ENCODE peak calls at places on chromosome 20, in nine cellular contexts. One of them, this sample, is unnamed.
A peak's percentile ranks its signal among the peaks of the same experiment; 100 is the strongest.

GRCh38 chr20:59958626-59959025 is 403 bp downstream of the CDH26 start:
- DNase-seq in lower leg skin: no peak
- DNase-seq in testis: no peak
- DNase-seq in sigmoid colon: no peak
- DNase-seq in spleen: no peak
- DNase-seq in HCT116: no peak
- DNase-seq in body of pancreas: no peak
- DNase-seq in erythroblast: no peak
- DNase-seq in ovary: no peak
- DNase-seq in this sample: no peak

GRCh38 chr20:59819496-59820203 is 113.8 kb downstream of the SYCP2 start:
- DNase-seq in lower leg skin: peak; percentile 12
- DNase-seq in testis: peak; percentile 7
- DNase-seq in sigmoid colon: no peak
- DNase-seq in spleen: peak; percentile 29
- DNase-seq in HCT116: no peak
- DNase-seq in body of pancreas: no peak
- DNase-seq in erythroblast: no peak
- DNase-seq in ovary: no peak
- DNase-seq in this sample: no peak

GRCh38 chr20:17752452-17752851 is 52.7 kb downstream of the BANF2 start:
- DNase-seq in lower leg skin: no peak
- DNase-seq in testis: no peak
- DNase-seq in sigmoid colon: no peak
- DNase-seq in spleen: no peak
- DNase-seq in HCT116: no peak
- DNase-seq in body of pancreas: no peak
- DNase-seq in erythroblast: no peak
- DNase-seq in ovary: no peak
- DNase-seq in this sample: no peak

GRCh38 chr20:25336561-25337422 is 53.8 kb downstream of the ABHD12 start:
- DNase-seq in lower leg skin: peak; percentile 50
- DNase-seq in testis: peak; percentile 45
- DNase-seq in sigmoid colon: no peak
- DNase-seq in spleen: no peak
- DNase-seq in HCT116: no peak
- DNase-seq in body of pancreas: peak; percentile 63
- DNase-seq in erythroblast: peak; percentile 32
- DNase-seq in ovary: no peak
- DNase-seq in this sample: no peak

GRCh38 chr20:7038029-7038428 is 270.5 kb downstream of the BMP2 start:
- DNase-seq in lower leg skin: no peak
- DNase-seq in testis: no peak
- DNase-seq in sigmoid colon: no peak
- DNase-seq in spleen: no peak
- DNase-seq in HCT116: no peak
- DNase-seq in body of pancreas: no peak
- DNase-seq in erythroblast: no peak
- DNase-seq in ovary: no peak
- DNase-seq in this sample: no peak

GRCh38 chr20:52454660-52455059 is 263.1 kb upstream of the ZFP64 start:
- DNase-seq in lower leg skin: no peak
- DNase-seq in testis: no peak
- DNase-seq in sigmoid colon: no peak
- DNase-seq in spleen: no peak
- DNase-seq in HCT116: no peak
- DNase-seq in body of pancreas: no peak
- DNase-seq in erythroblast: no peak
- DNase-seq in ovary: no peak
- DNase-seq in this sample: no peak

GRCh38 chr20:58569211-58570125 is 54.3 kb upstream of the APCDD1L start:
- DNase-seq in lower leg skin: no peak
- DNase-seq in testis: peak; percentile 43
- DNase-seq in sigmoid colon: no peak
- DNase-seq in spleen: peak; percentile 42
- DNase-seq in HCT116: no peak
- DNase-seq in body of pancreas: no peak
- DNase-seq in erythroblast: no peak
- DNase-seq in ovary: peak; percentile 50
- DNase-seq in this sample: no peak

GRCh38 chr20:25553819-25554296 is 31.5 kb downstream of the NINL start:
- DNase-seq in lower leg skin: no peak
- DNase-seq in testis: peak; percentile 69
- DNase-seq in sigmoid colon: peak; percentile 75
- DNase-seq in spleen: no peak
- DNase-seq in HCT116: no peak
- DNase-seq in body of pancreas: no peak
- DNase-seq in erythroblast: no peak
- DNase-seq in ovary: peak; percentile 53
- DNase-seq in this sample: peak; percentile 29

GRCh38 chr20:5834436-5835005 is 84.3 kb downstream of the SHLD1 start:
- DNase-seq in lower leg skin: no peak
- DNase-seq in testis: no peak
- DNase-seq in sigmoid colon: no peak
- DNase-seq in spleen: no peak
- DNase-seq in HCT116: no peak
- DNase-seq in body of pancreas: no peak
- DNase-seq in erythroblast: no peak
- DNase-seq in ovary: no peak
- DNase-seq in this sample: no peak

GRCh38 chr20:59831901-59832240 is 101.6 kb downstream of the SYCP2 start:
- DNase-seq in lower leg skin: no peak
- DNase-seq in testis: peak; percentile 51
- DNase-seq in sigmoid colon: peak; percentile 52
- DNase-seq in spleen: peak; percentile 24
- DNase-seq in HCT116: no peak
- DNase-seq in body of pancreas: no peak
- DNase-seq in erythroblast: no peak
- DNase-seq in ovary: no peak
- DNase-seq in this sample: no peak

GRCh38 chr20:31560900-31561598 is 44.0 kb upstream of the ID1 start:
- DNase-seq in lower leg skin: peak; percentile 51
- DNase-seq in testis: no peak
- DNase-seq in sigmoid colon: no peak
- DNase-seq in spleen: no peak
- DNase-seq in HCT116: peak; percentile 91
- DNase-seq in body of pancreas: no peak
- DNase-seq in erythroblast: no peak
- DNase-seq in ovary: no peak
- DNase-seq in this sample: peak; percentile 85

GRCh38 chr20:41619360-41620115 is 1.4 kb upstream of the CHD6 start:
- DNase-seq in lower leg skin: no peak
- DNase-seq in testis: no peak
- DNase-seq in sigmoid colon: no peak
- DNase-seq in spleen: no peak
- DNase-seq in HCT116: no peak
- DNase-seq in body of pancreas: peak; percentile 6
- DNase-seq in erythroblast: peak; percentile 28
- DNase-seq in ovary: peak; percentile 21
- DNase-seq in this sample: no peak

GRCh38 chr20:5073154-5074049 is 46.4 kb downstream of the PCNA start:
- DNase-seq in lower leg skin: peak; percentile 86
- DNase-seq in testis: peak; percentile 85
- DNase-seq in sigmoid colon: peak; percentile 91
- DNase-seq in spleen: peak; percentile 86
- DNase-seq in HCT116: peak; percentile 69
- DNase-seq in body of pancreas: peak; percentile 94
- DNase-seq in erythroblast: peak; percentile 72
- DNase-seq in ovary: peak; percentile 77
- DNase-seq in this sample: peak; percentile 82

GRCh38 chr20:34549291-34549928 is 9.1 kb upstream of the MAP1LC3A start:
- DNase-seq in lower leg skin: no peak
- DNase-seq in testis: no peak
- DNase-seq in sigmoid colon: no peak
- DNase-seq in spleen: no peak
- DNase-seq in HCT116: peak; percentile 19
- DNase-seq in body of pancreas: peak; percentile 67
- DNase-seq in erythroblast: peak; percentile 44
- DNase-seq in ovary: no peak
- DNase-seq in this sample: no peak

GRCh38 chr20:11305406-11305805 is 612.3 kb upstream of the BTBD3 start:
- DNase-seq in lower leg skin: no peak
- DNase-seq in testis: no peak
- DNase-seq in sigmoid colon: no peak
- DNase-seq in spleen: no peak
- DNase-seq in HCT116: no peak
- DNase-seq in body of pancreas: no peak
- DNase-seq in erythroblast: no peak
- DNase-seq in ovary: no peak
- DNase-seq in this sample: no peak

GRCh38 chr20:13220194-13220856 is 749 bp upstream of the ISM1 start:
- DNase-seq in lower leg skin: no peak
- DNase-seq in testis: peak; percentile 63
- DNase-seq in sigmoid colon: peak; percentile 86
- DNase-seq in spleen: peak; percentile 79
- DNase-seq in HCT116: no peak
- DNase-seq in body of pancreas: peak; percentile 77
- DNase-seq in erythroblast: no peak
- DNase-seq in ovary: no peak
- DNase-seq in this sample: no peak

GRCh38 chr20:56454754-56455153 is 13.7 kb upstream of the RTF2 start:
- DNase-seq in lower leg skin: no peak
- DNase-seq in testis: no peak
- DNase-seq in sigmoid colon: no peak
- DNase-seq in spleen: no peak
- DNase-seq in HCT116: no peak
- DNase-seq in body of pancreas: no peak
- DNase-seq in erythroblast: no peak
- DNase-seq in ovary: no peak
- DNase-seq in this sample: no peak

DNA sequence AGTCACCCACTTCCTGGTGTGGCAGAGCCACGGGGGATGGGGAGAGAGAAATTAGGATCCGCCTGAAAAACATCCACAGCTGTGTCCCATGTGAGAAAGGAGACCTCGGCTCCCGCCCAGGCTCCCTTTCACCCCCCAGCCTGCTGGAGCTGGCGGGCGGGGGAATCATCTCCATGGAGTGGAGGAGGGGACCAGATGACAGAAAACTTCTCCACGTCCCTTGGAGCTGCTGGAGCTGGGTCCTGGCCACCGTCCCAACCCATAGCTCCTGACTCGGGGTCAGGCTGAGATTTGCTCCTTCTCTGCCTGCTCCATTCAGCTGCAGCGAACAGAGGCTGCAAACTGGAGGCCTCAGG is 113.8 kb downstream of the CEBPB start:
- DNase-seq in lower leg skin: peak; percentile 67
- DNase-seq in testis: peak; percentile 79
- DNase-seq in sigmoid colon: peak; percentile 96
- DNase-seq in spleen: peak; percentile 63
- DNase-seq in HCT116: no peak
- DNase-seq in body of pancreas: peak; percentile 45
- DNase-seq in erythroblast: no peak
- DNase-seq in ovary: peak; percentile 89
- DNase-seq in this sample: no peak
- TF ChIP-seq POLR2A in lower leg skin: no peak
- TF ChIP-seq POLR2A in testis: no peak
- TF ChIP-seq POLR2A in sigmoid colon: no peak
- TF ChIP-seq POLR2A in spleen: no peak
- TF ChIP-seq POLR2A in HCT116: no peak
- TF ChIP-seq POLR2A in body of pancreas: no peak
- TF ChIP-seq POLR2A in erythroblast: no peak
- TF ChIP-seq POLR2A in ovary: no peak
- TF ChIP-seq POLR2A in this sample: no peak

GRCh38 chr20:53677447-53678314 is 84.0 kb upstream of the ZNF217 start:
- DNase-seq in lower leg skin: no peak
- DNase-seq in testis: peak; percentile 32
- DNase-seq in sigmoid colon: no peak
- DNase-seq in spleen: no peak
- DNase-seq in HCT116: no peak
- DNase-seq in body of pancreas: peak; percentile 63
- DNase-seq in erythroblast: peak; percentile 65
- DNase-seq in ovary: no peak
- DNase-seq in this sample: no peak
- TF ChIP-seq POLR2A in lower leg skin: no peak
- TF ChIP-seq POLR2A in testis: no peak
- TF ChIP-seq POLR2A in sigmoid colon: no peak
- TF ChIP-seq POLR2A in spleen: no peak
- TF ChIP-seq POLR2A in HCT116: no peak
- TF ChIP-seq POLR2A in body of pancreas: no peak
- TF ChIP-seq POLR2A in erythroblast: no peak
- TF ChIP-seq POLR2A in ovary: no peak
- TF ChIP-seq POLR2A in this sample: no peak

DNA sequence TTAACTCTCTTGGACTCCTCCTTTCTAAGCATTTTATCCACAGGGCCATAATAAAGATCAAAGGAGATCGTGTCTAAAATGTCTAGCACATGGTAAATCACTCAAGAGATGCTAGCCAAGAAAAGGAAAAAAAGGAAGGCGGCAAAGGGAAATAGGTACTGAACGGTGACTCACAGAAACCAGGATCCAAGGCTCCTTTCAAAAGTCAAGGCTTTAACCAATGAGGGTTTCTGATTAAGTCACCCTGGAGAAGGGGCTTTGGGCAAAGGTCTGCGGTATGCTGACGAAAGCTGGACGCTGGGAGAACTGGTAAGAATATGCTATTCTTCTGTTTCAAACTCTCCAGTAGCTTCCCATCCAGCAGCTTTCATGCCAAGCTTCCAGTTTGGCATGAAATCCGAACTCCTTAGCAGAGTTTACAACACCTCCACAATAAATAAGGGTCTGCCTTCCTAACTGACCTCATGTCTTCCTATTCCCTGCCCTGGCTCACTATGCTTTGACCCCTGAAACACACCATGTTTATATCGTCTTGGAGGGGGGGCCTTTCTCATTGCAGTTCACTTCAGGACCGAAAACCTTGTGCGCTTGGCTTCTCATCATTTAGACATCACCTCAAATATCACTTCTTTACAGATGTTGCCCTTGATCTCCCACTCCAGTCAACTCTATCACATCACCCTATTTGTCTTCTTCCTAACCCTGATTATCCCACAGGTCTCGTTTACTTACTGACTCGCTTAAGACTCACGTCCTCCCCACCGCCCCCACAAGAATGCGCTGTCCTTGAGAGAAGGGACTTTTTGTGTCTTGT is 908 bp downstream of the TOMM34 start:
- DNase-seq in lower leg skin: no peak
- DNase-seq in testis: peak; percentile 59
- DNase-seq in sigmoid colon: no peak
- DNase-seq in spleen: no peak
- DNase-seq in HCT116: no peak
- DNase-seq in body of pancreas: peak; percentile 29
- DNase-seq in erythroblast: peak; percentile 72
- DNase-seq in ovary: no peak
- DNase-seq in this sample: no peak
- TF ChIP-seq POLR2A in lower leg skin: no peak
- TF ChIP-seq POLR2A in testis: no peak
- TF ChIP-seq POLR2A in sigmoid colon: no peak
- TF ChIP-seq POLR2A in spleen: no peak
- TF ChIP-seq POLR2A in HCT116: no peak
- TF ChIP-seq POLR2A in body of pancreas: no peak
- TF ChIP-seq POLR2A in erythroblast: no peak
- TF ChIP-seq POLR2A in ovary: no peak
- TF ChIP-seq POLR2A in this sample: no peak

DNA sequence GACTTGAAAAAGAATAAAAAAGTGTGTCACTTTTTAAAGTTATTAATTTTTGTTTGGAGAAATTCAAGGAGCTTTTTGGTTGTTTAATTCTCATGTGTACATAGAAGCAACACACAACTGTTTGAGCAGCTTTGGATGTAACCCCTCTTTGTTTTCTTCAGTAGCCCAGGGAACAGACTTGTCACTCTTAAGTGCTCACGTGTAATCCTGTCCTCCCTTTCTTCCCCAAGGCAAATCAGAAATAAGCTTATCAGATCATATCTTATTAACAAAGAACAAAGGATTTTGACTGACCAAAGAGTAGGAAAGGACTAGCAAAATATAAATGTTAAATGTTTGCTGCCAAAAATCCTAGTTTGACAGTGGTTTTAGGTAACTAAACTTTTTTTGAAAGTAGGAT is 7.3 kb upstream of the FLRT3 start:
- DNase-seq in lower leg skin: no peak
- DNase-seq in testis: no peak
- DNase-seq in sigmoid colon: no peak
- DNase-seq in spleen: no peak
- DNase-seq in HCT116: no peak
- DNase-seq in body of pancreas: no peak
- DNase-seq in erythroblast: no peak
- DNase-seq in ovary: no peak
- DNase-seq in this sample: no peak
- TF ChIP-seq POLR2A in lower leg skin: no peak
- TF ChIP-seq POLR2A in testis: no peak
- TF ChIP-seq POLR2A in sigmoid colon: no peak
- TF ChIP-seq POLR2A in spleen: no peak
- TF ChIP-seq POLR2A in HCT116: no peak
- TF ChIP-seq POLR2A in body of pancreas: no peak
- TF ChIP-seq POLR2A in erythroblast: no peak
- TF ChIP-seq POLR2A in ovary: no peak
- TF ChIP-seq POLR2A in this sample: no peak

This sample was measured in H54.